ENCODE peak calls at places on chromosome 5, in five cellular contexts. One of them, this sample, is unnamed.
A peak's percentile ranks its signal among the peaks of the same experiment; 100 is the strongest.

GRCh38 chr5:76393035-76393680 is 9.9 kb upstream of the IQGAP2 start:
- DNase-seq in GM12878: no peak
- DNase-seq in K562: no peak
- DNase-seq in HCT116: no peak
- DNase-seq in SK-N-SH: no peak
- DNase-seq in this sample: no peak

GRCh38 chr5:180082633-180083420 is 11.3 kb upstream of the RNF130 start:
- DNase-seq in GM12878: no peak
- DNase-seq in K562: no peak
- DNase-seq in HCT116: no peak
- DNase-seq in SK-N-SH: no peak
- DNase-seq in this sample: no peak

GRCh38 chr5:60223342-60223741 is 329.8 kb upstream of the PDE4D start:
- DNase-seq in GM12878: no peak
- DNase-seq in K562: no peak
- DNase-seq in HCT116: no peak
- DNase-seq in SK-N-SH: no peak
- DNase-seq in this sample: no peak

GRCh38 chr5:139394123-139394653 is 716 bp downstream of the PROB1 start:
- DNase-seq in GM12878: no peak
- DNase-seq in K562: no peak
- DNase-seq in HCT116: no peak
- DNase-seq in SK-N-SH: peak; percentile 83
- DNase-seq in this sample: no peak

GRCh38 chr5:36418172-36418979 is 116.7 kb upstream of the RANBP3L start:
- DNase-seq in GM12878: no peak
- DNase-seq in K562: no peak
- DNase-seq in HCT116: no peak
- DNase-seq in SK-N-SH: no peak
- DNase-seq in this sample: no peak

GRCh38 chr5:91296691-91297143 is 86.4 kb downstream of the ARRDC3 start:
- DNase-seq in GM12878: no peak
- DNase-seq in K562: no peak
- DNase-seq in HCT116: no peak
- DNase-seq in SK-N-SH: no peak
- DNase-seq in this sample: no peak

GRCh38 chr5:143213231-143213850 is 190.1 kb downstream of the NR3C1 start:
- DNase-seq in GM12878: no peak
- DNase-seq in K562: no peak
- DNase-seq in HCT116: no peak
- DNase-seq in SK-N-SH: no peak
- DNase-seq in this sample: no peak

GRCh38 chr5:37889612-37890317 is 49.9 kb upstream of the GDNF start:
- DNase-seq in GM12878: no peak
- DNase-seq in K562: no peak
- DNase-seq in HCT116: peak; percentile 18
- DNase-seq in SK-N-SH: no peak
- DNase-seq in this sample: no peak

GRCh38 chr5:37111426-37112382 is 137.5 kb downstream of the CPLANE1 start:
- DNase-seq in GM12878: peak; percentile 64
- DNase-seq in K562: no peak
- DNase-seq in HCT116: no peak
- DNase-seq in SK-N-SH: no peak
- DNase-seq in this sample: no peak

GRCh38 chr5:59813761-59814562 is 79.6 kb downstream of the PDE4D start:
- DNase-seq in GM12878: no peak
- DNase-seq in K562: peak; percentile 32
- DNase-seq in HCT116: peak; percentile 51
- DNase-seq in SK-N-SH: peak; percentile 51
- DNase-seq in this sample: peak; percentile 55

GRCh38 chr5:141778211-141778610 is 96.2 kb upstream of the ARAP3 start:
- DNase-seq in GM12878: no peak
- DNase-seq in K562: no peak
- DNase-seq in HCT116: no peak
- DNase-seq in SK-N-SH: no peak
- DNase-seq in this sample: no peak

GRCh38 chr5:129804705-129805104 is 56.8 kb downstream of the MINAR2 start:
- DNase-seq in GM12878: no peak
- DNase-seq in K562: no peak
- DNase-seq in HCT116: no peak
- DNase-seq in SK-N-SH: no peak
- DNase-seq in this sample: no peak

GRCh38 chr5:138649316-138649720 is 74.1 kb upstream of the HSPA9 start:
- DNase-seq in GM12878: no peak
- DNase-seq in K562: no peak
- DNase-seq in HCT116: no peak
- DNase-seq in SK-N-SH: no peak
- DNase-seq in this sample: no peak

GRCh38 chr5:148849461-148849860 is 23.1 kb downstream of the ADRB2 start:
- DNase-seq in GM12878: no peak
- DNase-seq in K562: no peak
- DNase-seq in HCT116: no peak
- DNase-seq in SK-N-SH: no peak
- DNase-seq in this sample: no peak

GRCh38 chr5:169701910-169702451 is 64.9 kb downstream of the DOCK2 start:
- DNase-seq in GM12878: no peak
- DNase-seq in K562: no peak
- DNase-seq in HCT116: no peak
- DNase-seq in SK-N-SH: peak; percentile 37
- DNase-seq in this sample: no peak

GRCh38 chr5:91025956-91026355 is 357.2 kb downstream of the ARRDC3 start:
- DNase-seq in GM12878: no peak
- DNase-seq in K562: no peak
- DNase-seq in HCT116: no peak
- DNase-seq in SK-N-SH: no peak
- DNase-seq in this sample: no peak

GRCh38 chr5:126988021-126988569 is 42.3 kb downstream of the MARCHF3 start:
- DNase-seq in GM12878: peak; percentile 79
- DNase-seq in K562: no peak
- DNase-seq in HCT116: no peak
- DNase-seq in SK-N-SH: no peak
- DNase-seq in this sample: no peak

GRCh38 chr5:80346055-80346454 is 26.3 kb downstream of the SPZ1 start:
- DNase-seq in GM12878: no peak
- DNase-seq in K562: no peak
- DNase-seq in HCT116: peak; percentile 48
- DNase-seq in SK-N-SH: peak; percentile 47
- DNase-seq in this sample: peak; percentile 13

GRCh38 chr5:28779161-28779754 is 1740.9 kb upstream of the CDH9 start:
- DNase-seq in GM12878: no peak
- DNase-seq in K562: no peak
- DNase-seq in HCT116: no peak
- DNase-seq in SK-N-SH: no peak
- DNase-seq in this sample: peak; percentile 13

GRCh38 chr5:77958642-77959315 is 182.6 kb upstream of the TBCA start:
- DNase-seq in GM12878: no peak
- DNase-seq in K562: no peak
- DNase-seq in HCT116: no peak
- DNase-seq in SK-N-SH: no peak
- DNase-seq in this sample: no peak

GRCh38 chr5:8864053-8864452 is 681.8 kb downstream of the SEMA5A start:
- DNase-seq in GM12878: no peak
- DNase-seq in K562: no peak
- DNase-seq in HCT116: no peak
- DNase-seq in SK-N-SH: no peak
- DNase-seq in this sample: no peak

GRCh38 chr5:91417219-91417618 is 34.1 kb upstream of the ARRDC3 start:
- DNase-seq in GM12878: no peak
- DNase-seq in K562: no peak
- DNase-seq in HCT116: no peak
- DNase-seq in SK-N-SH: no peak
- DNase-seq in this sample: no peak

GRCh38 chr5:74865799-74866652 is at the start of gene FAM169A:
- DNase-seq in GM12878: no peak
- DNase-seq in K562: no peak
- DNase-seq in HCT116: no peak
- DNase-seq in SK-N-SH: peak; percentile 87
- DNase-seq in this sample: no peak

GRCh38 chr5:167912944-167913343 is 378.5 kb upstream of the WWC1 start:
- DNase-seq in GM12878: no peak
- DNase-seq in K562: no peak
- DNase-seq in HCT116: no peak
- DNase-seq in SK-N-SH: no peak
- DNase-seq in this sample: no peak

GRCh38 chr5:178434851-178435250 is 155.3 kb downstream of the COL23A1 start:
- DNase-seq in GM12878: no peak
- DNase-seq in K562: no peak
- DNase-seq in HCT116: no peak
- DNase-seq in SK-N-SH: peak; percentile 92
- DNase-seq in this sample: no peak

GRCh38 chr5:112779531-112779930 is 41.8 kb downstream of the APC start:
- DNase-seq in GM12878: no peak
- DNase-seq in K562: no peak
- DNase-seq in HCT116: no peak
- DNase-seq in SK-N-SH: no peak
- DNase-seq in this sample: no peak

GRCh38 chr5:194603-195209 is 3.4 kb downstream of the LRRC14B start:
- DNase-seq in GM12878: no peak
- DNase-seq in K562: no peak
- DNase-seq in HCT116: no peak
- DNase-seq in SK-N-SH: no peak
- DNase-seq in this sample: no peak
- TF ChIP-seq SIN3A in GM12878: no peak
- TF ChIP-seq SIN3A in K562: no peak
- TF ChIP-seq SIN3A in HCT116: no peak
- TF ChIP-seq SIN3A in SK-N-SH: no peak
- TF ChIP-seq SIN3A in this sample: no peak

DNA sequence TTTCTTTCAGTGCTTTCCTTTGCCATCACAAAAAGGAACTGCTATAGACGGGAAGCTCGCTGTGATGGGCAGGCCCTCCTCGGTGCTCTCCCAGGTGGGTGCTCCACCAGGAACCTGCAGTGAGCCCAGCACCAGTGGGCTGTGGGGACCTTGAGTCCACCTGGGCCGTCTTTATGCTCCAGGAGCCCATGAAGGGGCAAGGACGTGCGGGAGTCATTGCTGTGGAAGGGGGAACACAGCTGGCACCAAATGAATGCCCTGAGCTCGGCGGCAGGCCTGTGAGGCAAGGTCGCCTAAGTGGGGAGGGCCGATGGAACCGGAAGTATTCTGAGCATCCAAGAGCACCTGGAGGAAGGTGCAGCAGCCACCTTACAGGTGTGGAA is 36.8 kb upstream of the SLC6A3 start:
- DNase-seq in GM12878: no peak
- DNase-seq in K562: no peak
- DNase-seq in HCT116: no peak
- DNase-seq in SK-N-SH: no peak
- DNase-seq in this sample: no peak
- H3K4me1 ChIP-seq in GM12878: peaks cover 48% of the 10 kb centered on the region
- H3K4me1 ChIP-seq in K562: peaks cover 15% of the 10 kb centered on the region
- H3K4me1 ChIP-seq in HCT116: no peaks in the 10 kb centered on the region
- H3K4me1 ChIP-seq in SK-N-SH: no peaks in the 10 kb centered on the region
- H3K4me1 ChIP-seq in this sample: no peaks in the 10 kb centered on the region

DNA sequence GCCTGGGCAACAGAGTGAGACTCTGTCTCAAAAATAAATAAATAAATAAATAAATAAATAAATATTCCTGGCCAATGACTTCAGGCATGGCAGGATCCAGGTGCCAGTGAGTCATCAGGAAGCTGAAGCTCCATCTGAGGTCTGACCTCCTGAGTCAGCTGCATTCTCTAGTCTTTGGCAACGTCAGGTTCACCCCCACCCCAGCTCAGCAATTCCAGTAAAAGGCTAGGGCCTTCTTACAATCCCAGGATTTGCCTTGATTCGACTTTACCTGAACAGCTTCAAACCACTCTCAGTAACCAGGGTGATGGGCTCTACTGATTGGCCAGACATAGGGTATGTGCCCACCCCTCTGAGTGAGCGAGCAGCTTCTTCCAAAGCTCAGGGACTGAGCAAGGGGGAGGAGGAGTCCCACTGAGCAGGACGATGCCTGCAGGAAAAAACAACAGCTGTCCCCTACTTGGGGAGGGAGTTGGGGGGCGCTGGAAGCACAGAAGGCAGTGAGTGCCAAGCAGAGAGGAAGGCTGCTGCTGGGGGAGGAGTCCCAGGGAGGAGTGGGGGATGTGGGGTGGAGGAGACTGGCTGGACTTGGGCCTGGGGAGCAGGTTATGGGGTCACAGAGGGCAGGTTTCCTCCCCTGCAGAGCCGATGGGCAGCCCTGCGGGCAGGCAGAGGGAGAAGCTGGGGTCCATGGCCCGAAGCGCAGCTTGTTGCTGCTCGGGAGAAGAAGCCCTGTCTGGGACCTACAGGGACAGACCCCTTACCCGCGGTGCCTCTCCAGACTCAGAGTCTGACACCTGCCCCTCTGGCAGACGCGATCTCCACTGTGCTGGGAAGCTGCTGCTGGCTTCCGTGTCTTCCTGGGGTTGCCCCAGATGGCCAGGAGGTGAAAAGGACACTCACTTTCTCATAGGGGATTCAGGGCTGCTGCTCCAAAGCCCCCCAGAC is 25.9 kb upstream of the UNC5A start:
- DNase-seq in GM12878: no peak
- DNase-seq in K562: no peak
- DNase-seq in HCT116: peak; percentile 81
- DNase-seq in SK-N-SH: no peak
- DNase-seq in this sample: peak; percentile 35
- TF ChIP-seq SIN3A in GM12878: no peak
- TF ChIP-seq SIN3A in K562: no peak
- TF ChIP-seq SIN3A in HCT116: no peak
- TF ChIP-seq SIN3A in SK-N-SH: no peak
- TF ChIP-seq SIN3A in this sample: no peak

GRCh38 chr5:98786178-98786853 is 12.9 kb downstream of the RGMB start:
- DNase-seq in GM12878: no peak
- DNase-seq in K562: no peak
- DNase-seq in HCT116: no peak
- DNase-seq in SK-N-SH: no peak
- DNase-seq in this sample: no peak

GRCh38 chr5:98789029-98789428 is 15.6 kb downstream of the RGMB start:
- DNase-seq in GM12878: no peak
- DNase-seq in K562: no peak
- DNase-seq in HCT116: no peak
- DNase-seq in SK-N-SH: no peak
- DNase-seq in this sample: no peak

GRCh38 chr5:98785244-98785643 is 11.8 kb downstream of the RGMB start:
- DNase-seq in GM12878: no peak
- DNase-seq in K562: no peak
- DNase-seq in HCT116: no peak
- DNase-seq in SK-N-SH: no peak
- DNase-seq in this sample: no peak

GRCh38 chr5:98784411-98784810 is 10.9 kb downstream of the RGMB start:
- DNase-seq in GM12878: no peak
- DNase-seq in K562: no peak
- DNase-seq in HCT116: no peak
- DNase-seq in SK-N-SH: no peak
- DNase-seq in this sample: no peak

DNA sequence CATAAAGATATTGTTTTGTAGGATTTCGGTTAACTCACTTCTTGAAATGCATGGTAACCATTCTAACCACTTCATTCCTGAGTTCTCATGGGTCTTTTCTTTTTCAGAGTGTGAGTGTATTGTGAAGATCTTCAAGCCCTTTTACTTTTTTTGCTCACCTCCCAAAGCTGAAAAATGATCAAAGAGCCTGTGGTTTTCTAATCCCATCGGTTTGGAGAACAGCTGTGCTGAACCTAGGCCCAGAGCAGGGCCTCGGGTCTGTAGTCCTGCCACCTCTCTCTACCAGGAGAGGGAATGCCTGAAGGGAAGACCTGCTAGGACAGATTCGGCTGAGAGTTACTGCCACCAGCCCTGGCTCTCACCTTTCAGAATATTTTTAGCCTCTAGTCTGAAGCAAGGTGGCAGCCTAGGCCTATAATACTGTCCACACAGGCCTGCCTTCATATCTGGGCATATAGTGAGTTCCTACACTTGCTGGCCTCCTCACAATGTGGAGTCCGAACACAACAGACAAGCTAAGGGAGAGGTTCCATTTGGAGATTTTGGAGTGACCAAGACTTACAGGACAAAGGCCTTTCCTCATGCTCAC is 13.8 kb downstream of the RGMB start:
- DNase-seq in GM12878: no peak
- DNase-seq in K562: no peak
- DNase-seq in HCT116: no peak
- DNase-seq in SK-N-SH: no peak
- DNase-seq in this sample: no peak
- H3K4me1 ChIP-seq in GM12878: no peaks in the 10 kb centered on the region
- H3K4me1 ChIP-seq in K562: no peaks in the 10 kb centered on the region
- H3K4me1 ChIP-seq in HCT116: no peaks in the 10 kb centered on the region
- H3K4me1 ChIP-seq in SK-N-SH: peaks cover 64% of the 10 kb centered on the region
- H3K4me1 ChIP-seq in this sample: peaks cover 5% of the 10 kb centered on the region